ENCODE peak calls at places on chromosomes 5 and 9, in ten cellular contexts. V is astrocyte, D is tibial artery, X is adrenal gland, J is right atrium auricular region, Z is uterus, K is sigmoid colon, H is aorta, F is heart right ventricle, R is spleen. M is an unnamed sample.

GRCh38 chr5:907366-907765 is 14.7 kb downstream of the TRIP13 start:
- DNase-seq in V (no peak), D (no peak), R (peak; percentile 39), J (no peak), F (no peak), Z (peak; percentile 8), K (no peak), H (no peak), X (no peak), M (no peak)

GRCh38 chr9:127828262-127829031 is 25.8 kb downstream of the FPGS start:
- DNase-seq in K (peak; percentile 95), X (peak; percentile 89), J (peak; percentile 97), Z (peak; percentile 92), H (peak; percentile 95), V (no peak), F (peak; percentile 91), D (peak; percentile 93), R (peak; percentile 89), M (no peak)

GRCh38 chr9:127898433-127899199 is 787 bp downstream of the ST6GALNAC6 start:
- DNase-seq in R (peak; percentile 87), Z (peak; percentile 71), J (peak; percentile 80), X (peak; percentile 90), D (peak; percentile 82), H (peak; percentile 87), K (peak; percentile 85), V (peak; percentile 88), F (peak; percentile 52), M (peak; percentile 51)

GRCh38 chr5:1011226-1011631 is 2.6 kb downstream of the NKD2 start:
- DNase-seq in X (peak; percentile 17), V (no peak), H (peak; percentile 68), Z (no peak), J (no peak), F (peak; percentile 16), R (peak; percentile 75), D (no peak), K (peak; percentile 58), M (no peak)

GRCh38 chr5:96742519-96742918 is 65.2 kb downstream of the ERAP1 start:
- DNase-seq in F (no peak), J (no peak), V (no peak), Z (no peak), X (no peak), K (no peak), H (no peak), D (no peak), R (no peak), M (no peak)

GRCh38 chr5:42542106-42542505 is 118.9 kb downstream of the GHR start:
- DNase-seq in F (no peak), V (no peak), Z (no peak), H (no peak), J (no peak), D (no peak), X (no peak), R (no peak), K (no peak), M (no peak)

GRCh38 chr5:60092671-60093422 is 199.3 kb upstream of the PDE4D start:
- DNase-seq in J (no peak), F (no peak), V (peak; percentile 83), R (no peak), H (no peak), D (no peak), Z (no peak), X (no peak), K (no peak), M (no peak)

GRCh38 chr9:72656021-72656420 is 134.6 kb downstream of the TMC1 start:
- DNase-seq in K (no peak), X (no peak), R (no peak), Z (no peak), F (no peak), J (no peak), V (no peak), D (no peak), H (no peak), M (no peak)

GRCh38 chr5:73450672-73451217 is 2.2 kb upstream of the FOXD1 start:
- DNase-seq in X (no peak), H (no peak), R (no peak), J (no peak), D (no peak), V (no peak), F (no peak), K (no peak), Z (no peak), M (no peak)

GRCh38 chr5:62582198-62582597 is 3.6 kb downstream of the LRRC70 start:
- DNase-seq in Z (no peak), X (no peak), K (no peak), D (no peak), V (no peak), F (no peak), H (no peak), J (no peak), R (no peak), M (no peak)

GRCh38 chr5:62576570-62577172 is 1.9 kb upstream of the LRRC70 start:
- DNase-seq in K (no peak), Z (no peak), H (no peak), J (no peak), D (no peak), X (no peak), R (no peak), F (no peak), V (no peak), M (peak; percentile 34)

GRCh38 chr5:62577488-62577887 is 1.1 kb upstream of the LRRC70 start:
- DNase-seq in Z (no peak), X (no peak), K (no peak), R (no peak), H (no peak), F (no peak), V (no peak), D (no peak), J (no peak), M (no peak)

GRCh38 chr5:62578540-62578939 is at the start of gene LRRC70:
- DNase-seq in J (no peak), F (no peak), X (no peak), K (no peak), H (no peak), Z (no peak), V (peak; percentile 57), D (no peak), R (no peak), M (no peak)

GRCh38 chr5:62579761-62580160 is 1.1 kb downstream of the LRRC70 start:
- DNase-seq in X (no peak), F (no peak), D (no peak), Z (no peak), R (no peak), J (no peak), H (no peak), K (no peak), V (no peak), M (no peak)
- H3K4me1 ChIP-seq in X (peaks cover 4% of the 10 kb centered on the region), F (no peaks in the 10 kb centered on the region), D (no peaks in the 10 kb centered on the region), Z (no peaks in the 10 kb centered on the region), R (peaks cover 31% of the 10 kb centered on the region), J (no peaks in the 10 kb centered on the region), H (no peaks in the 10 kb centered on the region), K (no peaks in the 10 kb centered on the region), V (no peaks in the 10 kb centered on the region), M (peaks cover 5% of the 10 kb centered on the region)

DNA sequence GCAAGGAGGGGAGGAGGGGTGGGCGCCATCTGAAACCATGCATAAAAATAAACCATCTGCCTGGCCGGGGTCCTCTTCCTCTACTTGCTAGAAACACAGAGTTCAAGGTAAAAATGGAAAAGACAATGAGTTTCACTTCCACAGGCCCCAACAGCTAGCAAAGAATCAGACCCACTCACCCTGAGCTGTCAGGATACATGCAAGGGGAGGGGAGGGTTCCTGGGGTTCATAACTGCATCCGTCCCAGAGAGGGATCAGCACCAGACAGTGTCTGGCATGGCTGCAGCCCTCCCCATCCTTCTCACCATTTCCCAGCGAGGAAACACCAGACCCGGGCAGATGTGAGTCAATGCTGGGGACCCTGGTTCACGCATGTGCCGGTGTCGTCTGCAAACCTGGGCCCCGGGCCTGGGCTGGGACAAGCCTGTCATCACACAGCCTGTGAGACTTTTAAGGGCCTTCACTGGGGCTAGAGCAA is 55.4 kb downstream of the SEMA4D start:
- DNase-seq in X (no peak), V (no peak), D (no peak), Z (no peak), K (no peak), R (no peak), J (no peak), H (no peak), F (no peak), M (no peak)
- H3K4me1 ChIP-seq in X (peaks cover 17% of the 10 kb centered on the region), V (peaks cover 9% of the 10 kb centered on the region), D (no peaks in the 10 kb centered on the region), Z (no peaks in the 10 kb centered on the region), K (no peaks in the 10 kb centered on the region), R (peaks cover 87% of the 10 kb centered on the region), J (peaks cover 36% of the 10 kb centered on the region), H (no peaks in the 10 kb centered on the region), F (peaks cover 28% of the 10 kb centered on the region), M (peaks cover 35% of the 10 kb centered on the region)

GRCh38 chr9:137688725-137689124 is 69.9 kb downstream of the EHMT1 start:
- DNase-seq in D (peak; percentile 43), H (no peak), K (no peak), V (no peak), R (no peak), J (no peak), X (no peak), F (no peak), Z (no peak), M (no peak)

GRCh38 chr9:137690939-137691647 is 72.3 kb downstream of the EHMT1 start:
- DNase-seq in Z (no peak), J (no peak), D (no peak), F (no peak), K (no peak), H (no peak), R (no peak), V (no peak), X (no peak), M (no peak)

GRCh38 chr9:137688261-137688660 is 69.5 kb downstream of the EHMT1 start:
- DNase-seq in K (no peak), F (no peak), J (no peak), X (no peak), R (peak; percentile 44), D (peak; percentile 16), V (no peak), H (no peak), Z (no peak), M (no peak)

GRCh38 chr9:137691648-137692357 is 73.0 kb downstream of the EHMT1 start:
- DNase-seq in X (no peak), D (no peak), K (no peak), Z (no peak), H (no peak), J (no peak), V (no peak), F (peak; percentile 55), R (peak; percentile 89), M (no peak)

GRCh38 chr9:137689745-137690529 is 71.1 kb downstream of the EHMT1 start:
- DNase-seq in Z (peak; percentile 53), X (no peak), V (no peak), K (no peak), R (no peak), J (no peak), F (no peak), H (no peak), D (no peak), M (no peak)
- H3K4me1 ChIP-seq in Z (peaks cover under 1% of the 10 kb centered on the region), X (peaks cover 35% of the 10 kb centered on the region), V (peaks cover 6% of the 10 kb centered on the region), K (peaks cover 39% of the 10 kb centered on the region), R (peaks cover 64% of the 10 kb centered on the region), J (peaks cover 36% of the 10 kb centered on the region), F (peaks cover 55% of the 10 kb centered on the region), H (no peaks in the 10 kb centered on the region), D (peaks cover 32% of the 10 kb centered on the region), M (peaks cover 10% of the 10 kb centered on the region)

DNA sequence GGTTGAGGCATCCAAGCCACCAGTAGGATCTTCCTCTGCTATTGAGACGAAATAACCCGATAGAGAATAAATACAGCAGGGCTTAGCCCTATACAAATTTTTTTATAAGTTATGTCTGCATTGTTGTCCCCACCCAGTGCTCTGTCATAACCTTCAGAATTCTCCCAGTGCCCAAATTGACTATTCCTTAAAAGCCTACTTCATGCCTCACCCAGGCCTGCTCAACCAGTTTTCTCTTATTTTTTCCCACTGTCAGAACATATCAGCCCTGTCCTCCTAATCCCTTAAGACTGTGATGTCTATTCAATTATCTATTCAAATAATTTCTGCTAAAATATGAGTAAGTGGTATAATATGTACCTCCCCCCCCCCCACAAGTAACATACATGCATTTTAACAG is 236.4 kb downstream of the PJA2 start:
- DNase-seq in R (no peak), D (no peak), V (no peak), F (no peak), X (no peak), H (no peak), J (no peak), Z (no peak), K (no peak), M (no peak)
- H3K4me1 ChIP-seq in R (no peaks in the 10 kb centered on the region), D (peaks cover 15% of the 10 kb centered on the region), V (no peaks in the 10 kb centered on the region), F (no peaks in the 10 kb centered on the region), X (peaks cover 8% of the 10 kb centered on the region), H (peaks cover 6% of the 10 kb centered on the region), J (no peaks in the 10 kb centered on the region), Z (no peaks in the 10 kb centered on the region), K (no peaks in the 10 kb centered on the region), M (no peaks in the 10 kb centered on the region)